ENCODE peak calls at places on chromosome 11, in six cellular contexts. One of them, this sample, is unnamed.

GRCh38 chr11:42857344-42857743 is 454.5 kb upstream of the API5 start:
- DNase-seq in cardiac muscle cell: no peak
- DNase-seq in activated CD4-positive, alpha-beta T cell treated with anti-CD3 and anti-CD28 coated beads, Interleukin-2, amount 50 U/mL, for 1 hour: no peak
- DNase-seq in CD4-positive, alpha-beta T cell: no peak
- DNase-seq in EH: no peak
- DNase-seq in stimulated activated CD4-positive, alpha-beta T cell treated with anti-CD3 and anti-CD28 coated beads, TNF-alpha, amount 100 ng/mL, for 24 hours: no peak
- DNase-seq in this sample: no peak

GRCh38 chr11:112797072-112797471 is 164.1 kb upstream of the NCAM1 start:
- DNase-seq in activated CD4-positive, alpha-beta T cell treated with anti-CD3 and anti-CD28 coated beads, Interleukin-2, amount 50 U/mL, for 1 hour: no peak
- DNase-seq in CD4-positive, alpha-beta T cell: no peak
- DNase-seq in EH: no peak
- DNase-seq in cardiac muscle cell: no peak
- DNase-seq in stimulated activated CD4-positive, alpha-beta T cell treated with anti-CD3 and anti-CD28 coated beads, TNF-alpha, amount 100 ng/mL, for 24 hours: no peak
- DNase-seq in this sample: no peak

GRCh38 chr11:113752932-113753331 is 20.6 kb downstream of the ZW10 start:
- DNase-seq in EH: no peak
- DNase-seq in stimulated activated CD4-positive, alpha-beta T cell treated with anti-CD3 and anti-CD28 coated beads, TNF-alpha, amount 100 ng/mL, for 24 hours: no peak
- DNase-seq in activated CD4-positive, alpha-beta T cell treated with anti-CD3 and anti-CD28 coated beads, Interleukin-2, amount 50 U/mL, for 1 hour: no peak
- DNase-seq in cardiac muscle cell: no peak
- DNase-seq in CD4-positive, alpha-beta T cell: no peak
- DNase-seq in this sample: no peak

GRCh38 chr11:86999859-87000753 is 37.6 kb upstream of the TMEM135 start:
- DNase-seq in activated CD4-positive, alpha-beta T cell treated with anti-CD3 and anti-CD28 coated beads, Interleukin-2, amount 50 U/mL, for 1 hour: no peak
- DNase-seq in cardiac muscle cell: peak
- DNase-seq in EH: peak
- DNase-seq in stimulated activated CD4-positive, alpha-beta T cell treated with anti-CD3 and anti-CD28 coated beads, TNF-alpha, amount 100 ng/mL, for 24 hours: no peak
- DNase-seq in CD4-positive, alpha-beta T cell: no peak
- DNase-seq in this sample: no peak

GRCh38 chr11:58928082-58928574 is 11.2 kb upstream of the GLYATL1 start:
- DNase-seq in activated CD4-positive, alpha-beta T cell treated with anti-CD3 and anti-CD28 coated beads, Interleukin-2, amount 50 U/mL, for 1 hour: no peak
- DNase-seq in CD4-positive, alpha-beta T cell: no peak
- DNase-seq in cardiac muscle cell: no peak
- DNase-seq in stimulated activated CD4-positive, alpha-beta T cell treated with anti-CD3 and anti-CD28 coated beads, TNF-alpha, amount 100 ng/mL, for 24 hours: no peak
- DNase-seq in EH: peak
- DNase-seq in this sample: no peak

GRCh38 chr11:128804481-128804880 is 62.6 kb downstream of the KCNJ1 start:
- DNase-seq in stimulated activated CD4-positive, alpha-beta T cell treated with anti-CD3 and anti-CD28 coated beads, TNF-alpha, amount 100 ng/mL, for 24 hours: no peak
- DNase-seq in activated CD4-positive, alpha-beta T cell treated with anti-CD3 and anti-CD28 coated beads, Interleukin-2, amount 50 U/mL, for 1 hour: no peak
- DNase-seq in EH: peak
- DNase-seq in CD4-positive, alpha-beta T cell: no peak
- DNase-seq in cardiac muscle cell: peak
- DNase-seq in this sample: no peak

GRCh38 chr11:80417681-80418080 is 976.9 kb upstream of the TENM4 start:
- DNase-seq in CD4-positive, alpha-beta T cell: no peak
- DNase-seq in EH: no peak
- DNase-seq in stimulated activated CD4-positive, alpha-beta T cell treated with anti-CD3 and anti-CD28 coated beads, TNF-alpha, amount 100 ng/mL, for 24 hours: no peak
- DNase-seq in activated CD4-positive, alpha-beta T cell treated with anti-CD3 and anti-CD28 coated beads, Interleukin-2, amount 50 U/mL, for 1 hour: no peak
- DNase-seq in cardiac muscle cell: no peak
- DNase-seq in this sample: no peak

GRCh38 chr11:132559371-132560036 is 972.8 kb downstream of the OPCML start:
- DNase-seq in activated CD4-positive, alpha-beta T cell treated with anti-CD3 and anti-CD28 coated beads, Interleukin-2, amount 50 U/mL, for 1 hour: no peak
- DNase-seq in CD4-positive, alpha-beta T cell: no peak
- DNase-seq in EH: no peak
- DNase-seq in stimulated activated CD4-positive, alpha-beta T cell treated with anti-CD3 and anti-CD28 coated beads, TNF-alpha, amount 100 ng/mL, for 24 hours: no peak
- DNase-seq in cardiac muscle cell: no peak
- DNase-seq in this sample: no peak

This sample was measured in CD4-positive, CD25-positive, alpha-beta regulatory T cell.